ENCODE peak calls at places on chromosomes 12 and 14, in eight cellular contexts. Q, H, W, T, I, Z, V and E are unnamed samples. For H3K36me3, the result is how much of the 10 kb centered on the place peaks cover.

GRCh38 chr14:76566439-76566838 is 190.5 kb downstream of the ESRRB start:
- DNase-seq in V (no peak), H (no peak), Z (no peak), I (no peak), W (no peak), T (no peak), Q (no peak), E (no peak)

GRCh38 chr12:124687695-124688301 is 120.4 kb upstream of the NCOR2 start:
- DNase-seq in Q (no peak), I (no peak), T (no peak), Z (peak), W (peak), V (no peak), H (peak), E (no peak)

GRCh38 chr12:4172999-4173398 is 100.6 kb upstream of the CCND2 start:
- DNase-seq in H (no peak), Q (no peak), W (no peak), T (peak), V (no peak), I (no peak), Z (no peak), E (no peak)

GRCh38 chr12:87995581-87996178 is 33.5 kb downstream of the C12orf50 start:
- DNase-seq in Z (peak), V (no peak), W (peak), I (no peak), T (peak), H (peak), Q (peak), E (peak)

GRCh38 chr12:19148860-19149259 is 19.3 kb downstream of the PLEKHA5 start:
- DNase-seq in Q (no peak), I (no peak), H (no peak), T (no peak), Z (no peak), W (no peak), V (no peak), E (no peak)

GRCh38 chr12:124440841-124441381 is 126.5 kb downstream of the NCOR2 start:
- DNase-seq in Z (no peak), T (no peak), W (no peak), V (no peak), Q (no peak), I (no peak), H (no peak), E (no peak)

GRCh38 chr14:68379510-68380303 is 413.2 kb downstream of the ZFP36L1 start:
- DNase-seq in Z (peak), T (peak), H (no peak), I (no peak), Q (no peak), W (no peak), V (no peak), E (no peak)

GRCh38 chr14:76867536-76868452 is 41.6 kb downstream of the LRRC74A start:
- DNase-seq in I (peak), T (no peak), W (no peak), H (no peak), V (peak), Q (no peak), Z (no peak), E (no peak)

GRCh38 chr14:104341532-104342434 is 203.4 kb downstream of the KIF26A start:
- DNase-seq in H (no peak), I (peak), W (peak), Q (no peak), V (peak), Z (peak), T (no peak), E (peak)

GRCh38 chr12:47739959-47740358 is 14.7 kb upstream of the ENDOU start:
- DNase-seq in H (peak), I (no peak), Q (no peak), T (no peak), W (no peak), Z (peak), V (peak), E (peak)

GRCh38 chr12:117968826-117969659 is at the start of gene KSR2:
- DNase-seq in Z (peak), W (no peak), H (peak), I (peak), Q (no peak), T (peak), V (no peak), E (peak)

GRCh38 chr14:101044741-101045140 is 141.2 kb upstream of the RTL1 start:
- DNase-seq in V (no peak), T (no peak), Q (no peak), W (no peak), H (no peak), I (no peak), Z (no peak), E (no peak)

GRCh38 chr12:2244013-2244861 is 191.4 kb downstream of the CACNA1C start:
- DNase-seq in V (no peak), W (peak), Z (no peak), Q (peak), H (no peak), T (peak), I (no peak), E (no peak)

GRCh38 chr12:7872565-7873304 is at the start of gene SLC2A14:
- DNase-seq in Z (no peak), H (no peak), V (no peak), T (no peak), Q (no peak), I (no peak), W (no peak), E (no peak)

GRCh38 chr14:52272375-52272774 is 4.9 kb downstream of the PTGDR start:
- DNase-seq in I (no peak), Z (peak), H (no peak), Q (no peak), V (no peak), W (no peak), T (no peak), E (peak)

GRCh38 chr14:32019271-32019670 is 57.8 kb upstream of the ARHGAP5 start:
- DNase-seq in H (no peak), Q (no peak), I (no peak), T (no peak), W (no peak), Z (no peak), V (no peak), E (no peak)

GRCh38 chr14:56482306-56482705 is 97.3 kb upstream of the TMEM260 start:
- DNase-seq in W (no peak), I (no peak), Z (no peak), H (no peak), Q (no peak), T (no peak), V (no peak), E (peak)

GRCh38 chr14:60396718-60397343 is 89.0 kb downstream of the C14orf39 start:
- DNase-seq in I (no peak), H (no peak), V (no peak), W (no peak), Z (no peak), Q (peak), T (peak), E (no peak)

GRCh38 chr14:69039287-69039628 is 60.2 kb upstream of the ACTN1 start:
- DNase-seq in I (no peak), W (no peak), Q (no peak), T (peak), H (no peak), Z (no peak), V (no peak), E (no peak)

GRCh38 chr12:115421796-115422709 is 738.1 kb upstream of the TBX3 start:
- DNase-seq in I (no peak), V (no peak), Z (no peak), Q (no peak), H (no peak), T (no peak), W (no peak), E (no peak)

GRCh38 chr12:131466306-131466705 is 244.6 kb upstream of the SFSWAP start:
- DNase-seq in Z (no peak), W (no peak), I (no peak), H (no peak), V (peak), T (no peak), Q (no peak), E (no peak)

GRCh38 chr12:118544569-118544968 is 168.2 kb downstream of the SUDS3 start:
- DNase-seq in T (no peak), I (no peak), V (no peak), Q (peak), H (no peak), W (no peak), Z (no peak), E (no peak)

GRCh38 chr12:91361864-91362263 is 179.2 kb upstream of the DCN start:
- DNase-seq in Q (no peak), H (no peak), V (no peak), W (no peak), Z (no peak), I (no peak), T (no peak), E (peak)

GRCh38 chr12:66137937-66138336 is 7.4 kb upstream of the LLPH start:
- DNase-seq in Q (no peak), V (no peak), T (no peak), Z (no peak), H (no peak), W (no peak), I (no peak), E (no peak)
- H3K36me3 ChIP-seq in Q (under half), V (under half), T (under half), Z (under half), H (under half), W (under half), I (under half), E (under half)

GRCh38 chr14:50351016-50351415 is 38.9 kb downstream of the DMAC2L start:
- DNase-seq in V (no peak), Z (no peak), T (peak), W (no peak), H (no peak), I (no peak), Q (peak), E (no peak)
- H3K36me3 ChIP-seq in V (under half), Z (under half), T (under half), W (under half), H (under half), I (under half), Q (under half), E (under half)

GRCh38 chr14:50736932-50737419 is 68.9 kb upstream of the SAV1 start:
- DNase-seq in I (no peak), W (no peak), T (no peak), Z (no peak), Q (no peak), V (no peak), H (no peak), E (no peak)
- H3K36me3 ChIP-seq in I (half or more), W (under half), T (under half), Z (under half), Q (under half), V (under half), H (under half), E (under half)

GRCh38 chr12:14450479-14450878 is 85.0 kb downstream of the ATF7IP start:
- DNase-seq in Q (no peak), T (no peak), W (no peak), H (no peak), V (no peak), I (no peak), Z (no peak), E (no peak)
- H3K36me3 ChIP-seq in Q (under half), T (under half), W (under half), H (under half), V (under half), I (half or more), Z (under half), E (under half)